ENCODE peak calls at places on chromosomes 7 and 10, in five cellular contexts. X is GM04503; V is stimulated activated CD4-positive, alpha-beta T cell treated with anti-CD3 and anti-CD28 coated beads, Interleukin-2, amount 100 ng/mL, for 24 hours; I is BE2C; U is NCI-H1092 treated with DMSO at 0.1 percent for 48 hours. F is an unnamed sample.

GRCh38 chr7:3560495-3560894 is 259.4 kb downstream of the SDK1 start:
- DNase-seq in U (no peak), X (no peak), V (no peak), I (no peak), F (no peak)

GRCh38 chr10:49738616-49739360 is 23.3 kb downstream of the OGDHL start:
- DNase-seq in U (no peak), X (no peak), V (no peak), I (no peak), F (no peak)

GRCh38 chr7:18552943-18553584 is 57.5 kb downstream of the HDAC9 start:
- DNase-seq in X (no peak), U (peak), V (no peak), I (no peak), F (no peak)

GRCh38 chr7:80722596-80723141 is 84.2 kb downstream of the CD36 start:
- DNase-seq in U (no peak), V (no peak), X (peak), I (no peak), F (peak)

GRCh38 chr10:6208781-6209235 is 6.1 kb downstream of the PFKFB3 start:
- DNase-seq in U (no peak), V (no peak), X (no peak), I (no peak), F (no peak)

GRCh38 chr10:34334908-34335307 is 480.2 kb downstream of the PARD3 start:
- DNase-seq in X (no peak), V (no peak), U (no peak), I (no peak), F (no peak)

GRCh38 chr7:43076189-43076605 is 36.2 kb upstream of the HECW1 start:
- DNase-seq in V (peak), I (no peak), X (no peak), U (no peak), F (no peak)

GRCh38 chr10:100482181-100482833 is 19.5 kb downstream of the WNT8B start:
- DNase-seq in U (peak), X (no peak), V (peak), I (peak), F (peak)

GRCh38 chr7:140022582-140023211 is 40.1 kb downstream of the PARP12 start:
- DNase-seq in I (no peak), X (no peak), V (no peak), U (no peak), F (no peak)

GRCh38 chr7:153414288-153414629 is 637.9 kb upstream of the DPP6 start:
- DNase-seq in I (no peak), V (no peak), U (no peak), X (no peak), F (no peak)

GRCh38 chr7:131636092-131636491 is 79.7 kb upstream of the PODXL start:
- DNase-seq in V (no peak), U (no peak), X (no peak), I (no peak), F (no peak)

GRCh38 chr7:13742126-13742525 is 247.3 kb downstream of the ETV1 start:
- DNase-seq in I (no peak), U (no peak), X (peak), V (no peak), F (peak)

GRCh38 chr10:132647424-132647823 is 109.8 kb downstream of the INPP5A start:
- DNase-seq in U (no peak), I (no peak), X (no peak), V (no peak), F (no peak)

GRCh38 chr10:36803229-36803628 is 322.2 kb upstream of the ANKRD30A start:
- DNase-seq in V (no peak), U (no peak), I (no peak), X (no peak), F (no peak)

GRCh38 chr10:103663802-103664201 is 170.3 kb downstream of the NEURL1 start:
- DNase-seq in V (no peak), U (peak), I (no peak), X (no peak), F (no peak)